ENCODE peak calls at places on chromosomes 2 and 18, in five cellular contexts. R is caudate nucleus, D is DMS79, J is midbrain, Q is progenitor cell of endocrine pancreas. P is an unnamed sample.

GRCh38 chr2:215528555-215528954 is 92.7 kb upstream of the FN1 start:
- DNase-seq in R (no peak), J (no peak), D (no peak), Q (no peak), P (peak; percentile 8)

GRCh38 chr2:191894681-191895147 is 47.8 kb upstream of the CAVIN2 start:
- DNase-seq in D (no peak), Q (no peak), R (no peak), J (no peak), P (no peak)

GRCh38 chr18:35376742-35377695 is at the start of gene ZNF396:
- DNase-seq in Q (peak; percentile 64), R (peak; percentile 49), J (peak; percentile 66), D (peak; percentile 72), P (peak; percentile 84)

GRCh38 chr2:207632575-207633492 is 7.6 kb upstream of the METTL21A start:
- DNase-seq in J (no peak), Q (no peak), R (no peak), D (no peak), P (peak; percentile 79)

GRCh38 chr2:30293303-30293912 is 62.1 kb downstream of the LBH start:
- DNase-seq in D (peak; percentile 31), R (no peak), Q (no peak), J (no peak), P (no peak)

GRCh38 chr2:226687641-226688253 is 111.9 kb downstream of the IRS1 start:
- DNase-seq in D (no peak), J (no peak), R (no peak), Q (no peak), P (no peak)

GRCh38 chr18:61398961-61399632 is 65.9 kb downstream of the CDH20 start:
- DNase-seq in D (no peak), R (no peak), J (no peak), Q (no peak), P (no peak)

GRCh38 chr2:104599802-104600510 is 254.0 kb upstream of the POU3F3 start:
- DNase-seq in R (no peak), J (no peak), Q (no peak), D (no peak), P (no peak)

GRCh38 chr18:36481201-36481657 is 183.7 kb downstream of the FHOD3 start:
- DNase-seq in R (no peak), Q (no peak), D (no peak), J (no peak), P (peak; percentile 40)

GRCh38 chr2:128469875-128470274 is 151.2 kb upstream of the HS6ST1 start:
- DNase-seq in J (no peak), D (no peak), R (no peak), Q (no peak), P (no peak)

GRCh38 chr2:183032200-183032794 is 6.0 kb downstream of the NCKAP1 start:
- DNase-seq in D (no peak), J (no peak), R (no peak), Q (no peak), P (no peak)

GRCh38 chr2:213317929-213318328 is 33.7 kb downstream of the SPAG16 start:
- DNase-seq in R (no peak), Q (no peak), D (no peak), J (no peak), P (no peak)

GRCh38 chr2:39991298-39991697 is 212.2 kb upstream of the THUMPD2 start:
- DNase-seq in Q (no peak), D (no peak), R (no peak), J (no peak), P (no peak)

GRCh38 chr2:206733341-206733740 is 15.1 kb upstream of the DYTN start:
- DNase-seq in Q (no peak), D (no peak), J (no peak), R (no peak), P (no peak)

GRCh38 chr2:209556354-209556961 is 132.6 kb downstream of the MAP2 start:
- DNase-seq in J (no peak), Q (no peak), R (no peak), D (no peak), P (no peak)

GRCh38 chr2:128069769-128070168 is 21.2 kb upstream of the UGGT1 start:
- DNase-seq in D (no peak), J (no peak), R (no peak), Q (no peak), P (no peak)

GRCh38 chr2:216379955-216380354 is 7.7 kb upstream of the MARCHF4 start:
- DNase-seq in D (no peak), Q (no peak), J (no peak), R (no peak), P (no peak)

GRCh38 chr2:72027426-72028161 is 120.1 kb downstream of the CYP26B1 start:
- DNase-seq in D (no peak), Q (peak; percentile 9), R (no peak), J (no peak), P (no peak)

P was measured in ELF-1.